ENCODE peak calls at places on chromosomes 6 and 20, in seven cellular contexts. H is Peyer's patch, N is GM23338, F is mesenchymal stem cell, Y is left ventricle myocardium inferior, I is neuronal stem cell, Z is IMR-90. Q is an unnamed sample.

GRCh38 chr20:46056970-46057855 is 28.2 kb downstream of the SLC12A5 start:
- DNase-seq in H (no peak), N (peak; percentile 87), F (peak; percentile 47), Y (peak; percentile 29), I (peak; percentile 80), Z (peak; percentile 42), Q (peak; percentile 21)

GRCh38 chr6:163793584-163793983 is 379.1 kb downstream of the QKI start:
- DNase-seq in H (no peak), N (no peak), F (peak; percentile 70), Y (no peak), I (no peak), Z (peak; percentile 85), Q (no peak)

GRCh38 chr6:157033428-157034140 is 256.4 kb downstream of the ARID1B start:
- DNase-seq in H (no peak), N (no peak), F (peak; percentile 49), Y (no peak), I (no peak), Z (peak; percentile 30), Q (no peak)

GRCh38 chr20:63850689-63851547 is 10.4 kb upstream of the ABHD16B start:
- DNase-seq in H (no peak), N (no peak), F (no peak), Y (no peak), I (no peak), Z (no peak), Q (no peak)

GRCh38 chr6:163960128-163960527 is 545.6 kb downstream of the QKI start:
- DNase-seq in H (no peak), N (no peak), F (no peak), Y (no peak), I (no peak), Z (no peak), Q (no peak)

GRCh38 chr20:63628246-63628975 is 1.5 kb upstream of the GMEB2 start:
- DNase-seq in H (peak; percentile 76), N (peak; percentile 31), F (no peak), Y (no peak), I (no peak), Z (peak; percentile 62), Q (no peak)

GRCh38 chr6:139534472-139535115 is 160.1 kb upstream of the CITED2 start:
- DNase-seq in H (no peak), N (no peak), F (peak; percentile 70), Y (no peak), I (no peak), Z (no peak), Q (no peak)

GRCh38 chr6:71982385-71982784 is 96.0 kb downstream of the RIMS1 start:
- DNase-seq in H (no peak), N (no peak), F (no peak), Y (no peak), I (no peak), Z (peak; percentile 1), Q (no peak)

GRCh38 chr6:157747395-157747794 is 75.7 kb upstream of the SNX9 start:
- DNase-seq in H (no peak), N (no peak), F (no peak), Y (no peak), I (no peak), Z (no peak), Q (no peak)

GRCh38 chr6:22536111-22536510 is 33.3 kb upstream of the HDGFL1 start:
- DNase-seq in H (no peak), N (no peak), F (no peak), Y (no peak), I (no peak), Z (no peak), Q (no peak)

GRCh38 chr6:36839819-36840379 is 655 bp upstream of the CPNE5 start:
- DNase-seq in H (no peak), N (peak; percentile 65), F (peak; percentile 40), Y (peak; percentile 67), I (no peak), Z (no peak), Q (peak; percentile 47)

GRCh38 chr20:55888655-55889054 is 116.7 kb downstream of the CBLN4 start:
- DNase-seq in H (no peak), N (no peak), F (no peak), Y (no peak), I (no peak), Z (no peak), Q (no peak)

GRCh38 chr6:4776493-4776966 is 326 bp downstream of the CDYL start:
- DNase-seq in H (no peak), N (peak; percentile 49), F (no peak), Y (no peak), I (peak; percentile 38), Z (no peak), Q (no peak)

GRCh38 chr6:144064402-144064830 is 31.0 kb downstream of the SF3B5 start:
- DNase-seq in H (peak; percentile 73), N (peak; percentile 66), F (no peak), Y (peak; percentile 31), I (peak; percentile 32), Z (no peak), Q (peak; percentile 38)

GRCh38 chr6:21887301-21888185 is 294.0 kb downstream of the SOX4 start:
- DNase-seq in H (no peak), N (no peak), F (no peak), Y (peak; percentile 20), I (no peak), Z (peak; percentile 44), Q (no peak)

GRCh38 chr6:138517635-138518034 is 18.3 kb upstream of the NHSL1 start:
- DNase-seq in H (peak; percentile 67), N (peak; percentile 85), F (peak; percentile 24), Y (no peak), I (no peak), Z (peak; percentile 43), Q (peak; percentile 26)

GRCh38 chr6:85574932-85575598 is 18.6 kb downstream of the SNX14 start:
- DNase-seq in H (no peak), N (no peak), F (peak; percentile 50), Y (no peak), I (no peak), Z (peak; percentile 89), Q (no peak)

GRCh38 chr20:19495905-19496703 is 262.0 kb upstream of the RIN2 start:
- DNase-seq in H (no peak), N (no peak), F (no peak), Y (no peak), I (no peak), Z (no peak), Q (no peak)

GRCh38 chr6:50147371-50147770 is 97.6 kb upstream of the DEFB112 start:
- DNase-seq in H (no peak), N (no peak), F (no peak), Y (no peak), I (no peak), Z (peak; percentile 37), Q (no peak)

GRCh38 chr20:5835234-5835845 is 85.1 kb downstream of the SHLD1 start:
- DNase-seq in H (no peak), N (no peak), F (peak; percentile 84), Y (peak; percentile 22), I (no peak), Z (peak; percentile 62), Q (no peak)
- H3K27ac ChIP-seq in H (no peak overlapping the region), N (no peak overlapping the region), F (peak overlapping the region; percentile 33), Y (peak overlapping the region; percentile 84), I (no peak overlapping the region), Z (no peak overlapping the region), Q (peak overlapping the region; percentile 77)

DNA sequence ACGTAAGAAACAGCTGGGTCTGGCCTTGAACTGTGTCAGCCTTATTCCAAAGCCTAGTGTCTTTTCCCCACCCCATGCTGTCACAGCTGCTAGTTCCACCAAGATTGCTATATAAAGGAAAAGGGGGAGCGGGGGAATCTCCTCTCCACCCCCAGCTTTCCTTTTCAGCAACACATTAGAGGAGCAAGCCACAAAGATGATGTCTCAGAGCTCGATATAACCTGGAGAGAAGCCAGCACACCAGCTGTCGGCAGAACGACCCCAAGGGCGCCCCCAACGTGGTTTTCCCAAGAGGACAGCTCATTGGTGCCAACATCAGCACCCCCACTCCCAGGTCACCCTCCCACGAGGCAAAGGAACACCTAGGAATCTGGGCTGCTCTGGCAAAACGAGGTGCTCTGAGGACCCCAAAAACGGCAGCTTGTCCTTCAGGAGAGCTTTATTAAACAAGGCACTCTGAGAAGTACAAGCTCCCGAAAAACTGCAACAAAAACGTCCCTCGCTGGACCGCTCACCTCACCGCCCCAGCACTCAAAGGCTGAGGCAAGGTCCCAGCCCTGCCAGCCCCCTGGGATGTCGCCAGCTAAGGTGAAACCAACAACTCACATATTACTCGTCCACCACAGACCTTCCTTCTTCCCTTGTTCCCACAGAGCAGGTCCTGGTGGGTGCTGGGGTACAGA is 36.3 kb downstream of the ATP9A start:
- DNase-seq in H (no peak), N (no peak), F (peak; percentile 37), Y (no peak), I (no peak), Z (peak; percentile 58), Q (no peak)
- H3K4me3 ChIP-seq in H (peak overlapping the region; percentile 26), N (no peak overlapping the region), F (no peak overlapping the region), Y (peak overlapping the region; percentile 35), I (no peak overlapping the region), Z (no peak overlapping the region), Q (no peak overlapping the region)

DNA sequence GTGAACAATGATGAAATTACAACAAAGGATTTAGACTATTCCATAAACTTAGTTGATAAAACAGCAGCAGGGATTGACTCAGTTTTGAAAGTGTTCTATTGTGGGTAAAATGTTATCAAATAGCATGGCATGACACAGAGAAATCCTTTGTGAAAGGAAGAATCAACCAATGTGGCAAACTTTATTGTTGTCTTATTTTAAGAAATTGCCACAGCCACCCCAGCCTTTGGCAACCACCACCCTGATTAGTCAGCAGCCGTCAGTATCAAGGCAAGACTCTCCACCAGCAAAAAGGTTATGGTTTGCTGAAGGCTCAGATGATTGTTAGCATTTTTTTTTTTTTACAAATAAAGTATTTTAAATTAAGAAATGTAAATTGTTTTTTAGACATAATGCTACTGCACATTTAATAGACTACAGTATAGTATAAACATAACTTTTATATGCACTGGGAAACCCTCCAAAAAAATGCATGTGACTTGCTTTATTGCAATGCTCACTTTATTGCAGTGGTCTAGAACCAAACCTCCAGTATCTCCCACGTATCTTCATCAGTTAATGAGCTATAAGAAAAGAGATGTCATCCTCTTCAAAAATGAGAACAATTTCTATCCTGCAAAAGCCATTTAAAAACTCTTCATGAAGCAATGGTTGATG is 162.7 kb downstream of the SOBP start:
- DNase-seq in H (no peak), N (no peak), F (no peak), Y (no peak), I (no peak), Z (no peak), Q (no peak)
- H3K27ac ChIP-seq in H (no peak overlapping the region), N (no peak overlapping the region), F (no peak overlapping the region), Y (no peak overlapping the region), I (no peak overlapping the region), Z (no peak overlapping the region), Q (no peak overlapping the region)

DNA sequence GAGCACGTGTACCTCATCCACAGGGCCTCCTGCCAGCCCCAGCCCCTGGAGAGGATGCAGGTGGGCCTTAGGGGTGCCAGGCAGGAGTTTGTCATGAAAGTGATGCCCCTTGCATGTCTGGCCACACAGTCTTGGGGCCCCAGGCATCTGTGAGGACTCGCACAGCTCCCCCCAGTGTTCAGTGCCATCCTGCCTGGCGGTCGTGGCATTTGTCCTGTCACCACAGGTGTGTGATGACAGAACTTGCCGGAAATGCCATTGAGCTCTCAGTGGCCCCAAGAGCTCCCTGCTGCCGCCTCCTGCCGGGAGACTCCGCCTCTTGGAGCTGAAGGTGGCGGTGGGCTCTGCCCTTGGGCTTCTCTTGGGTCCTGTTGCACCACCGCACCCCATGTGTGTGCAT is 30.6 kb upstream of the ADRM1 start:
- DNase-seq in H (no peak), N (peak; percentile 24), F (no peak), Y (no peak), I (no peak), Z (no peak), Q (no peak)
- H3K4me3 ChIP-seq in H (no peak overlapping the region), N (no peak overlapping the region), F (no peak overlapping the region), Y (no peak overlapping the region), I (no peak overlapping the region), Z (no peak overlapping the region), Q (no peak overlapping the region)